ENCODE peak calls at places on chromosomes 7 and 10, in five cellular contexts. P is A549, A is lower lobe of right lung, W is WERI-Rb-1, L is mesothelial cell of epicardium. Y is an unnamed sample.
A peak's percentile ranks its signal among the peaks of the same experiment; 100 is the strongest.

GRCh38 chr7:97094531-97094930 is 23.0 kb upstream of the SDHAF3 start:
- DNase-seq in A (no peak), L (no peak), P (no peak), W (no peak), Y (no peak)

GRCh38 chr10:124849111-124849773 is 47.6 kb downstream of the ABRAXAS2 start:
- DNase-seq in W (no peak), P (no peak), A (no peak), L (no peak), Y (no peak)

GRCh38 chr7:88635149-88635548 is 124.4 kb upstream of the ZNF804B start:
- DNase-seq in P (no peak), W (no peak), A (no peak), L (no peak), Y (no peak)

GRCh38 chr7:127798769-127799372 is 146.9 kb downstream of the SND1 start:
- DNase-seq in L (no peak), P (no peak), W (no peak), A (no peak), Y (no peak)

GRCh38 chr10:72309290-72310240 is 35.8 kb downstream of the DDIT4 start:
- DNase-seq in P (no peak), L (no peak), W (no peak), A (no peak), Y (no peak)

GRCh38 chr10:54284526-54285193 is 516.4 kb downstream of the PCDH15 start:
- DNase-seq in L (no peak), P (no peak), W (no peak), A (no peak), Y (no peak)

GRCh38 chr10:114402871-114403544 is 1.3 kb downstream of the AFAP1L2 start:
- DNase-seq in P (no peak), L (no peak), W (no peak), A (no peak), Y (no peak)

GRCh38 chr7:88279323-88279722 is 27.4 kb downstream of the STEAP4 start:
- DNase-seq in A (no peak), W (no peak), P (no peak), L (no peak), Y (no peak)

GRCh38 chr10:71347587-71348395 is 28.7 kb downstream of the SLC29A3 start:
- DNase-seq in A (no peak), L (no peak), P (peak; percentile 22), W (no peak), Y (no peak)

GRCh38 chr10:19620867-19621266 is 195.4 kb upstream of the PLXDC2 start:
- DNase-seq in W (no peak), A (no peak), L (no peak), P (no peak), Y (no peak)

GRCh38 chr7:22357311-22358175 is 589 bp upstream of the RAPGEF5 start:
- DNase-seq in W (no peak), L (peak; percentile 39), A (no peak), P (peak; percentile 35), Y (no peak)

GRCh38 chr7:50779427-50779826 is 3.3 kb downstream of the GRB10 start:
- DNase-seq in A (no peak), P (no peak), L (no peak), W (no peak), Y (no peak)

GRCh38 chr7:100895956-100896742 is 461 bp upstream of the ACHE start:
- DNase-seq in P (peak; percentile 52), A (no peak), W (peak; percentile 51), L (no peak), Y (no peak)

GRCh38 chr7:151520419-151521229 is 929 bp upstream of the RHEB start:
- DNase-seq in P (no peak), W (no peak), L (no peak), A (peak; percentile 79), Y (no peak)

GRCh38 chr10:11097686-11098085 is 80.0 kb downstream of the CELF2 start:
- DNase-seq in A (no peak), W (no peak), P (no peak), L (no peak), Y (no peak)

GRCh38 chr7:47392241-47392759 is 189.6 kb downstream of the TNS3 start:
- DNase-seq in P (no peak), W (no peak), L (peak; percentile 53), A (no peak), Y (peak; percentile 30)
- TF ChIP-seq CTCF in P (no peak), W (no peak), L (no peak), A (peak; percentile 45), Y (peak; percentile 8)

GRCh38 chr7:33744293-33744692 is 161.0 kb upstream of the BMPER start:
- DNase-seq in W (no peak), L (no peak), P (peak; percentile 48), A (no peak), Y (no peak)
- TF ChIP-seq CTCF in W (peak; percentile 48), L (no peak), P (peak; percentile 25), A (no peak), Y (no peak)

GRCh38 chr7:24821045-24821853 is 64.0 kb upstream of the GSDME start:
- DNase-seq in W (no peak), P (peak; percentile 95), L (no peak), A (peak; percentile 72), Y (peak; percentile 37)
- TF ChIP-seq CTCF in W (no peak), P (no peak), L (no peak), A (no peak), Y (no peak)

DNA sequence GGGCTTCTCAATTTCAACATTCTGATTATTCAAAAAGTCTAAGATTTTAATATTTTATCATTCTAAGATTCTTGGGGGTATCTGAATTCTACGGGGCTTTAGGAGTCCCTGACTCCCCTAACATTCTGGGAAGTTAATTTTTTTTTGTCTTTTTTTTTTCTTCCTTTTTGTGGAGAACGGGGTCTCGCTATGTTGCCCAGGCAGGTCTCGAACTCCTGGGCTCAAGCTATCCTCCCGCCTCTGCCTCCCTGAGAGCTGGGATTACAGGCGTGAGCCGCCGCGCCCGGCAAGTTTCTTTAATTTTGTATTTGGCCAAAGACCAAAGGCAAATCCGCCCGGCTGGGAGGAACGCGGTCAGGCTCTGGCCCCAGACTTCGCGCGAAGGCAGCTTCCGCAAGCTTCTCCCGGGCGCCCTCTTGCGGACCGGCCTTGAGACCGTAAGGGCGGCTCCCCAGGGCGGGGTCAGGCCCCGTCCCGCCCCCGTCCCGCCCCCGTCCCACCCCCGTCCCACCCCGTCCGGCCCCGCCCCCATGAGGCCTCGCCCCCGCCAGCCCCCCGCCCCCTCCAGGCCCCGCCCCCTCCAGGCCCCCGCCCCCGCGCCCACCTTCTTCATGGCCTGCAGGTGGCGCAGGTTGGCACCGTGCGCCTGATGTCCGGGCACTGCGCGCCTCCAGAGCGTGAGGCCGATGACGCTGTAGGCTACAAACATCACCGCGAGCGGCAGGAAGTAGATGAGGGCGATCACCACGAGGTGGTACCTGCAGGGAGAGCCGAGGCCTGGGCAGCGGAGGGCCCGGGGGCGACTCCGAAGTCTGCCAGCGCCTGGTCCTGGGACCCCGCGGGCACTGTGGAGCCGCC is 8.2 kb downstream of the TACR2 start:
- DNase-seq in L (peak; percentile 95), A (peak; percentile 98), P (peak; percentile 97), W (peak; percentile 96), Y (peak; percentile 79)
- TF ChIP-seq CTCF in L (peak; percentile 80), A (peak; percentile 86), P (peak; percentile 59), W (peak; percentile 64), Y (no peak)

GRCh38 chr7:122995600-122995999 is at the start of gene TAS2R16:
- DNase-seq in P (no peak), A (no peak), L (no peak), W (no peak), Y (no peak)
- TF ChIP-seq CTCF in P (no peak), A (no peak), L (no peak), W (no peak), Y (no peak)

GRCh38 chr10:29771376-29771775 is 136.6 kb upstream of the SVIL start:
- DNase-seq in P (no peak), W (no peak), L (no peak), A (no peak), Y (no peak)

GRCh38 chr10:29773675-29774091 is 138.9 kb upstream of the SVIL start:
- DNase-seq in W (no peak), L (no peak), P (no peak), A (no peak), Y (no peak)

GRCh38 chr10:29776246-29776645 is 141.5 kb upstream of the SVIL start:
- DNase-seq in P (no peak), L (no peak), A (no peak), W (no peak), Y (no peak)

GRCh38 chr10:29772403-29772802 is 137.6 kb upstream of the SVIL start:
- DNase-seq in W (no peak), L (no peak), P (no peak), A (no peak), Y (no peak)

GRCh38 chr10:29774475-29774874 is 139.7 kb upstream of the SVIL start:
- DNase-seq in P (no peak), W (no peak), A (no peak), L (no peak), Y (no peak)
- TF ChIP-seq CTCF in P (no peak), W (no peak), A (no peak), L (no peak), Y (no peak)

GRCh38 chr10:45001382-45002148 is 842 bp downstream of the ZNF22 start:
- DNase-seq in P (peak; percentile 23), A (peak; percentile 84), L (no peak), W (peak; percentile 70), Y (no peak)
- TF ChIP-seq CTCF in P (no peak), A (no peak), L (no peak), W (peak; percentile 26), Y (no peak)